ENCODE peak calls at places on chromosomes 16 and 17, in six cellular contexts. V is choroid plexus epithelial cell; O is astrocyte of the spinal cord; U is upper lobe of right lung; H is CD8-positive, alpha-beta T cell; J is heart right ventricle. F is an unnamed sample.

GRCh38 chr17:31900877-31901276 is 631 bp downstream of the UTP6 start:
- DNase-seq in J (no peak), U (no peak), O (no peak), H (no peak), V (peak), F (no peak)

GRCh38 chr17:78526231-78527025 is 50.8 kb downstream of the DNAH17 start:
- DNase-seq in U (peak), H (no peak), O (no peak), J (no peak), V (no peak), F (no peak)

GRCh38 chr16:23434380-23434779 is 18.6 kb downstream of the COG7 start:
- DNase-seq in J (peak), H (peak), O (peak), V (peak), U (no peak), F (peak)

GRCh38 chr17:49548506-49549310 is 27.0 kb upstream of the NXPH3 start:
- DNase-seq in H (no peak), U (peak), J (no peak), O (peak), V (peak), F (peak)

GRCh38 chr16:1436731-1437355 is 6.0 kb downstream of the PERCC1 start:
- DNase-seq in H (no peak), U (no peak), V (no peak), O (no peak), J (no peak), F (no peak)

GRCh38 chr17:45451131-45451530 is 18.5 kb upstream of the ARHGAP27 start:
- DNase-seq in U (peak), V (no peak), O (no peak), H (no peak), J (no peak), F (no peak)

GRCh38 chr17:68305132-68305531 is 13.8 kb downstream of the ARSG start:
- DNase-seq in V (peak), J (no peak), U (no peak), O (no peak), H (no peak), F (no peak)

GRCh38 chr17:57619061-57619937 is 125.8 kb downstream of the CCDC182 start:
- DNase-seq in V (peak), O (peak), J (no peak), H (no peak), U (peak), F (peak)

GRCh38 chr16:57541754-57542435 is 548 bp upstream of the ADGRG5 start:
- DNase-seq in U (no peak), O (no peak), J (peak), V (no peak), H (no peak), F (no peak)

GRCh38 chr17:63446981-63447687 is 1.0 kb upstream of the CYB561 start:
- DNase-seq in J (peak), O (no peak), H (peak), U (no peak), V (no peak), F (no peak)

GRCh38 chr17:50507871-50508572 is at the start of gene MYCBPAP:
- DNase-seq in V (peak), J (peak), U (peak), H (peak), O (peak), F (peak)

GRCh38 chr17:77496401-77496801 is 355.6 kb downstream of the SEC14L1 start:
- DNase-seq in V (no peak), O (no peak), U (peak), J (no peak), H (no peak), F (no peak)

GRCh38 chr17:58995247-58995940 is 111.3 kb downstream of the TRIM37 start:
- DNase-seq in H (no peak), V (peak), U (no peak), J (no peak), O (peak), F (peak)

GRCh38 chr17:74632597-74632996 is 9.1 kb upstream of the CD300E start:
- DNase-seq in J (no peak), U (peak), O (no peak), H (no peak), V (no peak), F (no peak)

GRCh38 chr16:10497132-10498088 is 83.0 kb downstream of the EMP2 start:
- DNase-seq in U (no peak), J (no peak), V (no peak), O (no peak), H (no peak), F (no peak)

GRCh38 chr16:79751785-79752184 is 151.2 kb upstream of the MAF start:
- DNase-seq in O (peak), U (no peak), J (peak), H (no peak), V (no peak), F (no peak)

GRCh38 chr16:85607331-85607765 is 5.8 kb upstream of the GSE1 start:
- DNase-seq in V (no peak), J (no peak), U (no peak), O (no peak), H (no peak), F (no peak)

GRCh38 chr17:43674394-43674793 is 12.7 kb upstream of the MEOX1 start:
- DNase-seq in O (no peak), J (no peak), U (no peak), H (no peak), V (no peak), F (no peak)

GRCh38 chr17:81734405-81735055 is 22.4 kb downstream of the SLC25A10 start:
- DNase-seq in J (no peak), O (no peak), V (no peak), U (peak), H (no peak), F (no peak)

GRCh38 chr17:82400830-82401229 is 17.3 kb upstream of the HEXD start:
- DNase-seq in V (no peak), H (peak), J (no peak), O (no peak), U (peak), F (no peak)

GRCh38 chr17:37708616-37709212 is 36.1 kb downstream of the HNF1B start:
- DNase-seq in U (no peak), J (no peak), H (no peak), O (peak), V (peak), F (no peak)

GRCh38 chr16:85402910-85403692 is 210.0 kb upstream of the GSE1 start:
- DNase-seq in O (peak), H (no peak), U (peak), J (peak), V (peak), F (peak)

GRCh38 chr17:63961355-63962207 is 11.1 kb downstream of the SCN4A start:
- DNase-seq in V (peak), U (peak), O (peak), H (peak), J (peak), F (peak)

GRCh38 chr17:33940769-33941168 is 314.3 kb upstream of the CCL2 start:
- DNase-seq in H (no peak), V (no peak), J (peak), U (no peak), O (no peak), F (no peak)

GRCh38 chr17:74332017-74332650 is 6.1 kb downstream of the KIF19 start:
- DNase-seq in V (no peak), O (no peak), H (no peak), U (no peak), J (no peak), F (no peak)

GRCh38 chr17:6969323-6969726 is 26.5 kb upstream of the ALOX12 start:
- DNase-seq in V (no peak), U (no peak), H (no peak), J (no peak), O (no peak), F (no peak)

GRCh38 chr16:50165473-50165872 is 12.4 kb downstream of the TENT4B start:
- DNase-seq in H (no peak), U (no peak), V (no peak), J (no peak), O (no peak), F (no peak)

GRCh38 chr17:79628861-79629547 is 18.2 kb upstream of the RBFOX3 start:
- DNase-seq in J (no peak), U (peak), O (no peak), V (no peak), H (peak), F (no peak)

GRCh38 chr17:8991514-8992285 is 26.2 kb upstream of the PIK3R5 start:
- DNase-seq in U (no peak), O (peak), V (peak), J (peak), H (peak), F (peak)

GRCh38 chr17:3914319-3914685 is 2.0 kb downstream of the P2RX1 start:
- DNase-seq in U (no peak), V (no peak), O (no peak), H (no peak), J (no peak), F (no peak)

GRCh38 chr17:17089796-17090641 is 47.8 kb downstream of the MPRIP start:
- DNase-seq in H (no peak), V (no peak), O (no peak), J (no peak), U (peak), F (no peak)

GRCh38 chr16:1979271-1980025 is 1.8 kb downstream of the NOXO1 start:
- DNase-seq in J (no peak), O (no peak), H (no peak), U (peak), V (no peak), F (no peak)

GRCh38 chr17:52181842-52182241 is 23.3 kb upstream of the CA10 start:
- DNase-seq in O (no peak), U (no peak), J (no peak), H (no peak), V (no peak), F (no peak)

GRCh38 chr17:46152423-46152822 is 40.8 kb downstream of the KANSL1 start:
- DNase-seq in V (no peak), J (no peak), U (no peak), O (no peak), H (no peak), F (no peak)

GRCh38 chr16:89484923-89485679 is 5.3 kb downstream of the ANKRD11 start:
- DNase-seq in J (no peak), O (no peak), H (peak), U (no peak), V (no peak), F (no peak)

GRCh38 chr16:88814144-88814502 is 2.4 kb upstream of the APRT start:
- DNase-seq in U (no peak), O (no peak), H (no peak), V (no peak), J (no peak), F (no peak)

GRCh38 chr16:598823-599739 is 9.2 kb downstream of the RAB40C start:
- DNase-seq in O (no peak), H (no peak), J (no peak), V (no peak), U (no peak), F (no peak)

GRCh38 chr17:1226308-1226707 is 43.9 kb upstream of the BHLHA9 start:
- DNase-seq in U (no peak), O (no peak), J (no peak), V (no peak), H (no peak), F (no peak)

DNA sequence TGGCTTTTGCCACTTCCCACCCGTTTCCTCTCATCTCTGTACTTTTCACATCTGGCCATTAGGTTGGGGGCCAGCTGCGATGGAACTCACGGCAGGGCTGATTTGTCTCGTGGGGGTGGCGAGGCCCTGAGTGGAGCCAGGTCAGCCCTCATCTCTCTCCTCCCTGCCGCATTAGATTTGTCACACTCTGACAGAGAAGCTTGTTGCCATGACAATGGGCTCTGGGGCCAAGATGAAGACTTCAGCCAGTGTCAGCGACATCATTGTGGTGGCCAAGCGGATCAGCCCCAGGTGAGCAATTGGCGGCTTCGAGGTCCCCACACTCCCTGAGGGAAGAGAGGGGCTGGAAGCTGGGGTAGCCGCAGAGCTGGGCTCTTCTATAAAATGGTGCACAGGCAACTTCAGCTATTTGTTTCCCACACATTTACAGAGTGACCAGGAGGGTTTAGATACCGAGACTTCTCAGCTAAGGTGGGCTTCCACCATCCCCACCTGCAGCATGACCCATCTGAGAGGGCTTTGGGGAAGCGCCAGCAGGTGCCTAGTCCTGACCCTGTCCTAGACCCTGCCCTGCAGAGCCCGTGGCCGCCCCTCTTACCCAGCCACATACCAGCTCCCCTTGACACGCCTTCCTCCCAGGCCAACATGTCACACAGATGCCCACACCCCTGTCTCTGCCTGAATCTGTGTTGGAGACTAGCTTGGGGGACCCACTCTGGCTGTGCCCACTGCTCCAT is 8.4 kb downstream of the TMEM98 start:
- DNase-seq in U (no peak), V (no peak), O (no peak), H (no peak), J (no peak), F (no peak)
- H3K4me3 ChIP-seq in U (no peak), V (no peak), O (no peak), H (no peak), J (no peak), F (no peak)

GRCh38 chr17:21039839-21040575 is 2.8 kb downstream of the USP22 start:
- DNase-seq in V (peak), O (peak), U (no peak), H (peak), J (no peak), F (no peak)
- TF ChIP-seq CTCF in V (peak), O (peak), U (peak), H (peak), J (peak), F (peak)

DNA sequence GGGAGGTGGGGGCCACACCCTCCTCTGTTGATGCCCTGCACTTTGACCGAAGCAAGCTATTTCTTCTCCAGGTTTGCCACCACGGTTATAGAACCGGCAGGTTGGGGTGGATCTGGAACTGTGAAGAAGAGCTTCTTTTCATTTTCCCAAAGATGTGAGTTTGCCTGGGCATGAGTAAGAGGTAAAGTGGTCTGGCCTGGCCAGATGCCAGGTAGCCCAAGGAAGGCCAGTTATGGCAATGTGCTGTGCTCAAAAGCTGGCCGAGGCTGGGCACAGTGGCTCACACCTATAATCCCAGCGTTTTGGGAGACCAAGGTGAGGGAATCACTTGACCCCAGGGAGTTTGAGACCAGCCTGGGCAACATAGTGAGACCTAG is 18.7 kb downstream of the ATP6V0D1 start:
- DNase-seq in H (no peak), U (no peak), J (no peak), O (no peak), V (no peak), F (no peak)
- H3K4me3 ChIP-seq in H (no peak), U (no peak), J (no peak), O (no peak), V (no peak), F (no peak)

GRCh38 chr17:39926135-39926587 is 1.2 kb downstream of the ORMDL3 start:
- DNase-seq in H (no peak), O (no peak), J (no peak), U (no peak), V (no peak), F (no peak)
- TF ChIP-seq CTCF in H (no peak), O (no peak), J (no peak), U (no peak), V (no peak), F (no peak)

GRCh38 chr16:73063854-73064226 is 15.9 kb upstream of the ZFHX3 start:
- DNase-seq in J (no peak), U (no peak), H (no peak), O (no peak), V (no peak), F (no peak)

GRCh38 chr16:73064227-73064995 is 16.5 kb upstream of the ZFHX3 start:
- DNase-seq in H (no peak), V (no peak), O (peak), U (no peak), J (no peak), F (peak)

GRCh38 chr16:73064996-73065349 is 17.0 kb upstream of the ZFHX3 start:
- DNase-seq in V (no peak), U (no peak), H (no peak), J (no peak), O (no peak), F (no peak)

GRCh38 chr16:73062640-73063283 is 14.8 kb upstream of the ZFHX3 start:
- DNase-seq in U (no peak), H (no peak), V (no peak), O (peak), J (no peak), F (no peak)

DNA sequence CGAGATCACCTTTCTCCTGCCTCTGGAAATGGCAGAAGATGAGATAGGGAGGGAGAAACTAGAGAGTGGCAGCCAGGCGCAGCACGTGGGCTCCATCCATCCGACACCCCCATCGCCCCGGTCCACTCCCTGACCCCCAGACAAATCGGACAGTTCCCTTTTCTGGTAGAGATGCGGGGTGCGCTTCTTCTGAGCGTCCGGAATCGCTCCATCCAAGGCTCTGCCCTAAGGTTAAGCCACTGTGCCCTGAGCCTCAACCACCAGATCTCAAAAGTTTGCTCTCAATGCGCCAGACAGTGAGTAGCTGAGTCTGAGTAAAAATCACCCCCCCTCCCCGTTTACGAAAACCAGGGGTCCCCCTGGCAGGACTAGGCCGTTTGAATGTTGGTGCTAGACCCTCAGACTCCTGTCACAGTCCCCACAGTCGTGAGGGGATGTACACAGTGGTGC is 15.4 kb upstream of the ZFHX3 start:
- DNase-seq in V (no peak), H (no peak), J (no peak), U (no peak), O (no peak), F (no peak)
- H3K4me3 ChIP-seq in V (peak), H (no peak), J (peak), U (peak), O (no peak), F (no peak)

DNA sequence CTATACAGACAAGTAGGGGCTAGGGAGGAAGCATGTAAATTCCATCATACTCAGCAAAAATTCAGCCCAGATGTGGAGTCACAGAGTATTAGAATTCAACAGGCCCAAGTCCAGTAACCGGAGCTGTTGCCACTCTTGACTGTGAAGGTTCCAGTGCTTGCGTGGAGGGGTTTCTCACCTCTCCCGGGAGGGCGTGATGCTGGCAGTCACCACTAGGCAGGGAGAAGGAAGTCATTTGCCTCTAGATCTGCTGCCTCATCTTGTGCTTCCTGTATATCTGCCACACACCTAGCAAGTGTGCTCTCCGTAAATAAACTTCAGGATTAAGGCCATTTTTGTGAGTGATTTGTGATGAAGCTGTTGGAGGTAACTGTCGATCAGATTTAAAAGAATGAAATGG is 1.0 kb upstream of the CKLF start:
- DNase-seq in J (no peak), U (no peak), O (no peak), H (peak), V (peak), F (peak)
- TF ChIP-seq CTCF in J (peak), U (peak), O (peak), H (peak), V (peak), F (peak)

GRCh38 chr16:28842696-28843095 is 3.5 kb downstream of the TUFM start:
- DNase-seq in J (no peak), V (no peak), H (no peak), U (no peak), O (no peak), F (no peak)

GRCh38 chr16:28845173-28846079 is 722 bp downstream of the TUFM start:
- DNase-seq in U (no peak), V (peak), J (no peak), O (peak), H (no peak), F (peak)

GRCh38 chr16:28843766-28844165 is 2.4 kb downstream of the TUFM start:
- DNase-seq in V (no peak), J (no peak), H (no peak), O (no peak), U (no peak), F (no peak)

GRCh38 chr16:28846080-28846932 is at the start of gene TUFM:
- DNase-seq in U (peak), O (peak), V (peak), J (peak), H (peak), F (peak)

DNA sequence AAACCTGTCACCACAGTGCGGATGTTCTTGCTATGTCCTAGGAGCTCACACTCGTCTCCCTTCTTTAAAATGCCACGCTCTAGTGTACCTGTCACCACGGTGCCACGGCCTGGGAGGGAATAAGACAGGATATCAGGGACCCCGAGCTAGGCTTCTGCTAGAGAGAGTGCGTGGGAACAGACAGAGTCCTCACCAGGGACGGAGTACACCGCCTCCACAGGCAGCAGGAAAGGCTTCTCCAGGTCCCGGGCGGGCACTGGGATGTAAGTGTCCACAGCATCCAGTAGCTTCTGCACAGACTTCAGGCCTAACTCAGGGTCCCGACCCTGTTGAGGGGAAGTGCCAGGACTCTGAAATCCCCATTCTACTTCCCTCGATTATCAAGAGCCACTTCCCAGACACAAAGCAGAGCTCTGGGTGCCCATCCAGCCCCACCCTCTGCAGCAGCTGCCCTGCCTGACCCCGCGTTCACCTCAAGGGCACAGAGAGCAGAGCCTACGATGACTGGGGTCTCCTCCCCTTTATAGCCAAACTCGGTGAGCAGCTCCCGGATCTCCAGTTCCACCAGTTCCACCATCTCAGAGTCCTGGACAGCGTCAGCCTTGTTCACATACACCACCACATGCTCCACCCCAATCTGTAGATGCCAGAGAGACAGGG is 1.8 kb downstream of the TUFM start:
- DNase-seq in O (no peak), U (no peak), J (no peak), V (no peak), H (no peak), F (no peak)
- H3K4me3 ChIP-seq in O (no peak), U (no peak), J (no peak), V (no peak), H (no peak), F (no peak)

F was measured in foreskin fibroblast.